ENCODE peak calls at places on chromosomes 7 and 10, in five cellular contexts. Q is choroid plexus epithelial cell, D is fibroblast of the aortic adventitia, P is cardiac muscle cell, K is brain microvascular endothelial cell. E is an unnamed sample.

GRCh38 chr10:76091821-76092394 is 660.5 kb downstream of the LRMDA start:
- DNase-seq in P (no peak), K (no peak), Q (no peak), D (no peak), E (no peak)

GRCh38 chr10:122054046-122055025 is 65.4 kb downstream of the TACC2 start:
- DNase-seq in K (peak; percentile 64), D (peak; percentile 74), Q (peak; percentile 74), P (peak; percentile 75), E (peak; percentile 58)

GRCh38 chr10:131776496-131776895 is 124.3 kb upstream of the PPP2R2D start:
- DNase-seq in P (no peak), K (no peak), D (no peak), Q (no peak), E (no peak)

GRCh38 chr10:7185367-7185690 is 225.5 kb downstream of the SFMBT2 start:
- DNase-seq in D (no peak), K (no peak), Q (no peak), P (no peak), E (no peak)

GRCh38 chr10:119919271-119919670 is 26.7 kb downstream of the SEC23IP start:
- DNase-seq in Q (peak; percentile 73), K (no peak), P (no peak), D (no peak), E (no peak)

GRCh38 chr10:101287922-101288638 is 58.8 kb upstream of the LBX1 start:
- DNase-seq in K (no peak), Q (peak; percentile 42), P (peak; percentile 39), D (peak; percentile 44), E (no peak)

GRCh38 chr7:92057375-92057774 is 76.9 kb downstream of the CYP51A1 start:
- DNase-seq in Q (peak; percentile 37), P (no peak), D (peak; percentile 2), K (no peak), E (peak; percentile 46)

GRCh38 chr7:134470864-134471263 is 12.0 kb upstream of the AKR1B1 start:
- DNase-seq in Q (peak; percentile 68), P (peak; percentile 54), K (peak; percentile 79), D (peak; percentile 65), E (peak; percentile 55)

GRCh38 chr7:98617051-98617959 is at the start of gene NPTX2:
- DNase-seq in K (no peak), Q (no peak), P (peak; percentile 53), D (peak; percentile 12), E (no peak)

GRCh38 chr7:141701489-141702046 is 398 bp downstream of the DENND11 start:
- DNase-seq in Q (peak; percentile 16), K (no peak), P (peak; percentile 29), D (no peak), E (peak; percentile 27)
- TF ChIP-seq CTCF in Q (no peak), K (no peak), P (no peak), D (no peak), E (no peak)

DNA sequence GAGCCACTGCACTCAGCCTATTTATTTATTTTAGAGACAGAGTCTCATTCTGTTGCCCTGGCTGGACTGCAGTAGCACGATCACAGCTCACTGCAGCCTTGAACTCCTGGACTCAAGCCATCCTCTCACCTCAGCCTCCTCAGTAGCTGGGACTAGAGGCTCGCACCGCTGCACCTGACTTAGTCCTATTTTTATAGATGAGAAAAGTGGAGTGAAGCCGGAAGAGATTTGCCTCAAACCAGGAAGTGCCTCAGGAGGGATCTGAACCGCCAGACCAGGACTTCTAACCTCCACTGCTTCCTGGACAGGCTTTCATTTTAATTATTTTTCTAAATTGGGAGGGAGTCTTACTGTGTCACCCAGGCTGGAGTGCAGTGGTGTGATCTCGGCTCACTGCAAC is 17.5 kb upstream of the CLIP2 start:
- DNase-seq in Q (no peak), K (no peak), D (no peak), P (no peak), E (no peak)
- TF ChIP-seq CTCF in Q (no peak), K (no peak), D (no peak), P (no peak), E (no peak)

GRCh38 chr10:86319626-86320025 is 47.0 kb downstream of the GRID1 start:
- DNase-seq in P (no peak), D (no peak), K (no peak), Q (no peak), E (no peak)
- TF ChIP-seq CTCF in P (no peak), D (no peak), K (no peak), Q (no peak), E (no peak)

DNA sequence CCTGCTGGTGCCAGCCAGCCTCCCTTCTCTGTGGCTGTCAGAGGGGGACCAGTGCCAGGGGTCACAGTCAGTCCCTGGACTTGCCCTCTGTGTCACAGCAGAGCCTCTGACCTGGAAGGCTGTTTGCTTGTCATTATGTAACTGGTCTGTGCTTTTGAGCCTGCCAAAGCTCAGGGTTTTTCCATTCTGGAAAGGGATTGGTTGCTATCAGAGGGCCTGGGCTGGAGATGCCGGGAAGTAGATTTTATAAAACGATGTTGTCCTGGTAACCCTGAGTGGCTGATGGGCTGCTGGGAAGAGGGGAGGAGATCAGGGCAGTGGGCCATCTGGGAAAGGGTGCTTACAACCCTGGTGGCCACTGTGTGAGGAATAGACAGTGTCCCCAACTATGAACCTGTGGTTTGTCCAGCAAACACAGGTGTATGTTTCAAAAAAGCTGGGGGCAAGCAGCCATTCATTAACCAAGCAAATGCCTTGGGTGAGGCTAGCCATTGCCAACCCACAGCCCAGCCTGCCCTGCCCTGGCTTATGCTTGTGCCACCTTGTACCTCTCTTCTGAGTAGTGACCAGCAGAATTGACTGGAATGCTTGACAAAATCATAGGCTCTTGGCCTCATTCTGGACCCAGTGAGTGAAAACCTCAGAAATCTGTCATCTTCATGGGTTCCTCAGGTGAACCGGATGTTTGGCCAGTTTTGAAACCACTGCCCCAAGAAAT is 21.6 kb downstream of the SFTPD start:
- DNase-seq in P (no peak), K (no peak), Q (no peak), D (no peak), E (no peak)
- TF ChIP-seq CTCF in P (no peak), K (no peak), Q (no peak), D (no peak), E (no peak)

DNA sequence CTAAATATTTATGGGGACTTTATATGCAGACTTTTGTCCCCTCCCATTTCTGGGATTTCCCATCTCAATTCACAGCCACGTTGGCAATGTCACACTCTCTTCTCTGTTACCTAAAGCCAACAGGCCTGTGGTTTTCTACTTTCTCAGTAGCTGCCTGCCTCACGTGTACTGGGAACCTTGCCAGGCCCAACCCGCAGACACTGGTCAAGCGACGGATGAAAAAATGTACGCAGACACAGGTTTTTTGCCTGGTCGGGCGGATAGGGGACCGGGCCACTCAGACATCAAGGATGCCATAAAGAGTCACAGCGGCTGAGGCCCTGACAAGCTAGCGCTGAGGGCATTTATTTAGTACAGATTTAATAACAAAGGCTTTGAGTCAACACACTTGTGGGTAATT is 204.4 kb upstream of the DPP6 start:
- DNase-seq in K (no peak), D (no peak), Q (no peak), P (no peak), E (no peak)
- TF ChIP-seq CTCF in K (no peak), D (no peak), Q (no peak), P (no peak), E (no peak)

GRCh38 chr10:93126484-93127052 is 52.9 kb downstream of the CYP26A1 start:
- DNase-seq in D (no peak), K (no peak), P (no peak), Q (no peak), E (no peak)
- TF ChIP-seq CTCF in D (peak; percentile 35), K (peak; percentile 57), P (peak; percentile 29), Q (peak; percentile 60), E (peak; percentile 32)

DNA sequence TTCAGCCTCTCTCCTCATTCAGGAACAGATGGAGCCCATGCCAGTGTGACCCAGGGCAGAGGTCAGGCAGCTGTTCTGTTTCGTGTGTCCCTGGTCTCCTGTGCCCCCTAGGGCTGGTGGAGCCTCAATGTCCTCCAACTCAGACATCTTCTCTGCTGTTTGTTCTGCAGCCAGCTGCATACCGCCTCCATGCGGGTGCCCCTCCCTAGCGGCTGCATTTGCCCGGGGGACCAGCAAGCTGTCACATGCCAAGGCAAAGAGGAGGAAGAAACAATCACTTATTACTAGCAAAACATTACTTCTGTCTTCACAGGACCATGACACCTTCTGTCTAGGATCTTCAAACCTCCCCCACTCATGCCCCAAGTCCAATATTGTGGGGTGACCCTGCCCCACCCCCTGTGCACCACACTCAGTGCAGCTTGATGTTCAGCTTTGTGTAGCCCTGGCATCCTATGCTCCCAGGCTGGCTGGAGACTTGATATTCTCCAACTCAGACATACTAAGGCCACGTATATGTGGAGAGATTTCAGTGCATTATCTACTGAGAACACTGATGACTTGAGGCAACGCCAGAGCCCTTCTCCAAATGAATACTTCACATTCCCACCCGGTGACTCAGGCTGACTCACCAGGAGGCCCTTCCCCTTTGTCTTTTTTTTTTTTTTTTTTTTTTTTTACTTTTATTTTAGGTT is 188.9 kb downstream of the SKIDA1 start:
- DNase-seq in Q (peak; percentile 98), P (peak; percentile 98), K (peak; percentile 97), D (peak; percentile 99), E (peak; percentile 80)
- TF ChIP-seq CTCF in Q (peak; percentile 18), P (peak; percentile 14), K (peak; percentile 26), D (no peak), E (peak; percentile 18)

GRCh38 chr10:128526793-128527375 is 400.7 kb upstream of the MKI67 start:
- DNase-seq in P (peak; percentile 5), D (no peak), K (no peak), Q (peak; percentile 2), E (no peak)
- TF ChIP-seq CTCF in P (no peak), D (no peak), K (no peak), Q (no peak), E (no peak)

GRCh38 chr7:93799750-93800357 is 90.7 kb downstream of the TFPI2 start:
- DNase-seq in P (peak; percentile 55), K (no peak), Q (peak; percentile 57), D (peak; percentile 64), E (no peak)
- TF ChIP-seq CTCF in P (peak; percentile 63), K (peak; percentile 37), Q (peak; percentile 59), D (peak; percentile 63), E (no peak)

DNA sequence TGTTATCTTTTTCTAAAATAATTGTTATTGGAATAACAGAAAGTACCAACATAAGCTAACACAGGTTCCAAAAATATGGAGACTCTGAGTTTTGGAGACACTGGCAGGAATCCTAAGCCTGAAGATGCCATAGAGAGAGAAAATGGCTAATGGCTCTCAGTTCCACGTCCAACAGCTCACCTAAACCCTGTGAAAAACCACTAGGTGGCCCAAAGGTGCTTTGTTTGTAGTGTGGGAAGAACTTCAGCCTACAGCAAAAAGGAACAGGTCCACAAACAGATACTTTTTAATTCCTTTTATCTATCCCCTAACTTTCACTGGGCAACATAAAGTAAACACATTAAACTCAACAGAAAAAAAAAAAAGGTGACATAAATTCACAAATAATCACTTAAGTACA is 272.3 kb downstream of the SEMA3D start:
- DNase-seq in D (no peak), K (no peak), Q (peak; percentile 16), P (no peak), E (no peak)
- TF ChIP-seq CTCF in D (peak; percentile 5), K (no peak), Q (peak; percentile 30), P (no peak), E (no peak)

E was measured in Calu3.